ENCODE peak calls at places on chromosomes 1 and 21, in four cellular contexts. One of them, this sample, is unnamed.
A peak's percentile ranks its signal among the peaks of the same experiment; 100 is the strongest.

GRCh38 chr1:226547754-226548191 is 791 bp upstream of the STUM start:
- DNase-seq in PC-3: peak; percentile 99
- DNase-seq in esophagus squamous epithelium: no peak
- DNase-seq in A673: peak; percentile 95
- DNase-seq in this sample: peak; percentile 26

GRCh38 chr1:34742667-34743270 is 12.1 kb upstream of the GJB5 start:
- DNase-seq in PC-3: peak; percentile 85
- DNase-seq in esophagus squamous epithelium: no peak
- DNase-seq in A673: peak; percentile 78
- DNase-seq in this sample: peak; percentile 45

GRCh38 chr1:165444897-165445370 is at the start of gene RXRG:
- DNase-seq in PC-3: no peak
- DNase-seq in esophagus squamous epithelium: no peak
- DNase-seq in A673: peak; percentile 48
- DNase-seq in this sample: no peak

GRCh38 chr21:38531142-38531541 is 32.9 kb upstream of the ERG start:
- DNase-seq in PC-3: no peak
- DNase-seq in esophagus squamous epithelium: no peak
- DNase-seq in A673: no peak
- DNase-seq in this sample: no peak

GRCh38 chr1:169959696-169960095 is 66.0 kb upstream of the SCYL3 start:
- DNase-seq in esophagus squamous epithelium: no peak
- DNase-seq in PC-3: no peak
- DNase-seq in A673: no peak
- DNase-seq in this sample: no peak

GRCh38 chr1:40404670-40405462 is 31.3 kb downstream of the SMAP2 start:
- DNase-seq in esophagus squamous epithelium: no peak
- DNase-seq in PC-3: peak; percentile 76
- DNase-seq in A673: peak; percentile 70
- DNase-seq in this sample: no peak

GRCh38 chr1:167955915-167956314 is 19.0 kb upstream of the MPC2 start:
- DNase-seq in PC-3: no peak
- DNase-seq in A673: no peak
- DNase-seq in esophagus squamous epithelium: no peak
- DNase-seq in this sample: no peak

GRCh38 chr1:108852541-108852940 is 4.4 kb downstream of the AKNAD1 start:
- DNase-seq in esophagus squamous epithelium: no peak
- DNase-seq in PC-3: no peak
- DNase-seq in A673: no peak
- DNase-seq in this sample: no peak

GRCh38 chr1:164613176-164613575 is 54.2 kb downstream of the PBX1 start:
- DNase-seq in A673: no peak
- DNase-seq in PC-3: peak; percentile 86
- DNase-seq in esophagus squamous epithelium: no peak
- DNase-seq in this sample: no peak

GRCh38 chr1:89149976-89150375 is 24.1 kb upstream of the GBP2 start:
- DNase-seq in PC-3: no peak
- DNase-seq in A673: no peak
- DNase-seq in esophagus squamous epithelium: no peak
- DNase-seq in this sample: no peak

GRCh38 chr1:160068231-160068630 is 1.7 kb downstream of the KCNJ10 start:
- DNase-seq in PC-3: no peak
- DNase-seq in A673: no peak
- DNase-seq in esophagus squamous epithelium: no peak
- DNase-seq in this sample: no peak

GRCh38 chr1:200708769-200709168 is 29.9 kb upstream of the CAMSAP2 start:
- DNase-seq in PC-3: peak; percentile 61
- DNase-seq in A673: no peak
- DNase-seq in esophagus squamous epithelium: no peak
- DNase-seq in this sample: no peak

GRCh38 chr1:14850563-14850962 is 252.1 kb downstream of the KAZN start:
- DNase-seq in esophagus squamous epithelium: no peak
- DNase-seq in A673: no peak
- DNase-seq in PC-3: peak; percentile 54
- DNase-seq in this sample: no peak
- H3K27me3 ChIP-seq in esophagus squamous epithelium: no peaks in the 10 kb centered on the region
- H3K27me3 ChIP-seq in A673: no peaks in the 10 kb centered on the region
- H3K27me3 ChIP-seq in PC-3: peaks cover 12% of the 10 kb centered on the region
- H3K27me3 ChIP-seq in this sample: no peaks in the 10 kb centered on the region

DNA sequence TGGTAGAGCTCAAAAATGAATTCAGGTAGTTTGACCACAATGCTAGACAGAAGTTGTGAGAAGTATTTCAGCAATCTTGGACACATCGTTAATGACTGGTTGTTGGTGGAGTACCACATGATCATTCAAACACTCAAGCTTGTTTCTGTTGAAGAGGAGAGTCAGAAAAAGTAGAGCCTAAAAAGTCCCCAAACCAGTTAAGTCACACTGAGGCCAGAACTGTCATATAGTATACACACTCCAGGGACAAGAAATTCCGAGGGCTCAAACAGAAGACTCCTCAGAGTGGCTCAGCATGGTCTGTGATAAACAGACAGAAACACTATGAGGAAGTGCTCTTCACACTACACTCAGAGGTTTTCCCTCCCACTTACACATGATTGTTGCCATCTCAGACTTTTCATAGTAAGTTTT is 5.8 kb downstream of the TRIM33 start:
- DNase-seq in esophagus squamous epithelium: no peak
- DNase-seq in PC-3: peak; percentile 13
- DNase-seq in A673: no peak
- DNase-seq in this sample: no peak
- H3K4me1 ChIP-seq in esophagus squamous epithelium: peaks cover 70% of the 10 kb centered on the region
- H3K4me1 ChIP-seq in PC-3: peaks cover 21% of the 10 kb centered on the region
- H3K4me1 ChIP-seq in A673: peaks cover 17% of the 10 kb centered on the region
- H3K4me1 ChIP-seq in this sample: peaks cover 47% of the 10 kb centered on the region

GRCh38 chr1:1628656-1629429 is 3.1 kb upstream of the MMP23B start:
- DNase-seq in A673: no peak
- DNase-seq in PC-3: peak; percentile 30
- DNase-seq in esophagus squamous epithelium: no peak
- DNase-seq in this sample: peak; percentile 41

GRCh38 chr1:1627842-1628655 is 3.9 kb upstream of the MMP23B start:
- DNase-seq in esophagus squamous epithelium: no peak
- DNase-seq in PC-3: no peak
- DNase-seq in A673: no peak
- DNase-seq in this sample: no peak

GRCh38 chr1:1630191-1630964 is 1.6 kb upstream of the MMP23B start:
- DNase-seq in PC-3: no peak
- DNase-seq in esophagus squamous epithelium: no peak
- DNase-seq in A673: peak; percentile 85
- DNase-seq in this sample: peak; percentile 92

GRCh38 chr1:1630965-1631792 is 794 bp upstream of the MMP23B start:
- DNase-seq in esophagus squamous epithelium: no peak
- DNase-seq in PC-3: peak; percentile 23
- DNase-seq in A673: no peak
- DNase-seq in this sample: peak; percentile 38

GRCh38 chr1:1629430-1630190 is 2.4 kb upstream of the MMP23B start:
- DNase-seq in PC-3: no peak
- DNase-seq in esophagus squamous epithelium: no peak
- DNase-seq in A673: no peak
- DNase-seq in this sample: peak; percentile 90
- H3K4me3 ChIP-seq in PC-3: no peak overlapping the region
- H3K4me3 ChIP-seq in esophagus squamous epithelium: peak overlapping the region; percentile 50
- H3K4me3 ChIP-seq in A673: no peak overlapping the region
- H3K4me3 ChIP-seq in this sample: peak overlapping the region; percentile 39

DNA sequence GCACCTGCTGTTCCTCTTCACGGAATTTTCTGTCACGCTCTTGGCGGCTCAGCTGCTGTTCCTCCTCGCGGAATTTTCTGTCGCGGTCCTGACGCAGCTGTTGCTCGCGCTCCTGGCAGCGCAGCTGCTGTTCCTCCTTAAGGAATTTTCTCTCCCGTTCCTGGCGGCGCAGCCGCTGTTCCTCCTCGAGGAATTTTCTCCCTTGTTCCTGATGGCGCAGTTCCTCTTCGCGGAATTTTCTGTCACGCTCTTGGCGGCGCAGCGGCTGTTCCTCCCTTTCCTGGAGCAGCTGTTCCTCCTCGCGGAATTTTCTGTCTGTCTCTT is 6.4 kb downstream of the TCHH start:
- DNase-seq in A673: no peak
- DNase-seq in PC-3: no peak
- DNase-seq in esophagus squamous epithelium: no peak
- DNase-seq in this sample: no peak
- H3K27me3 ChIP-seq in A673: peaks cover 97% of the 10 kb centered on the region
- H3K27me3 ChIP-seq in PC-3: peaks cover 98% of the 10 kb centered on the region
- H3K27me3 ChIP-seq in esophagus squamous epithelium: peaks cover 10% of the 10 kb centered on the region
- H3K27me3 ChIP-seq in this sample: peaks cover 57% of the 10 kb centered on the region

DNA sequence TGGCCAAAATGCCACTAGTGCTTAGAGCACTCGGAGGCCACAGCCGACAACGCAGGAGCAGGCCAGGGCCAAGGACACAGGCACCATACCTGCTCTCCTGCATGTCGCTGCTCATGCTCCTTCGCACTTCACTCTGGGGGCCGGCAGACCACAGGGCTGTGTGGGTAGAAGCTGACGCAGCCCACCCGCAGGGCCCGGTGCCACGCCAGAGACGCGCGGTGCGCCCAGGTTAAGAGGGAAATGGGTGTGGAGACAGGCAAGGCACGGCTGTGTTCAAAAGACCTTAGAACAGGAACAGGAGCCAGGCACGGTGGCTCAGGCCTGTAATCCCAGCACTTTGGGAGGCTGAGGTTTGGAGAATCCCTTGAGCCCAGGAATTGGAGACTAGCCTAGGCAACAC is 13.6 kb upstream of the PRDM15 start:
- DNase-seq in PC-3: no peak
- DNase-seq in A673: no peak
- DNase-seq in esophagus squamous epithelium: no peak
- DNase-seq in this sample: no peak
- H3K4me1 ChIP-seq in PC-3: peaks cover 28% of the 10 kb centered on the region
- H3K4me1 ChIP-seq in A673: peaks cover 6% of the 10 kb centered on the region
- H3K4me1 ChIP-seq in esophagus squamous epithelium: peaks cover 9% of the 10 kb centered on the region
- H3K4me1 ChIP-seq in this sample: peaks cover 12% of the 10 kb centered on the region

DNA sequence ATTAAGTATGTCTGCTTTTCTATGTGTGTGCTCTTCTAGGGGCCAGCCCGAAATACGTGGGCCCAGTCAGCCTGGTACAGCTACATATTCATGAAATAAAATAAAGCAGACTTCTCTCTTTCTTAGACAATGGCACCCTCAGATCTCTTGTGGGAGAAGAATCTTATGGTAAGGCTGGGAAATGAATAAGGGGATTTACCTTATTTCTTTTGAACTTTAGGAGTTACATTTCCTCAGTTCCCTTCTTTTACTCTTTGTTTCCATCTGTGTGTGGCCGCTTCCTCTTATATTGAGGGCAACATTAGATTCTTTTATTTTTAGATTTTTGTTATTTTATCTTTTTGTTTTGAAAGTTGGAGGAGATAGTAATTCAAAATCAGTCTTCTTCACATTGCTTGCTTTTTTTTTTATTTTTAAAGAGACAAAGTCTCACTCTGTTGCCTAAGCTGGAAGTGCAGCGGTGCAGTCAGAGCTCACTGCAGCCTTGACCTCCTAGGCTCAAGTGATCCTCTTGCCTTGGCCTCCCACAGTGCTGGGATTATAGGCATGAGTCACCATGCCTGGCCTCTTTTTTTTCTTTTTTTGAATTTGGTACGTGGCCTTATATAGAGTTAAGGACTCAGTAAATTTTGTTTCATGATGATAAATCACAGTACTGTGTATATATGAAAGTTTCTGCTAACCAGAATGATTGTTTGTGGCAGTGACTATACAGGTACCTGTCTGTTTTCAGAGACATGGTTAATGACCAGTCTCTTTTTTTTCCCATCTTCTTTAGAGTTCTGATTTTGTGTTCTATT is 9.1 kb downstream of the LAMC1 start:
- DNase-seq in A673: peak; percentile 58
- DNase-seq in esophagus squamous epithelium: no peak
- DNase-seq in PC-3: peak; percentile 55
- DNase-seq in this sample: no peak
- H3K4me3 ChIP-seq in A673: no peak overlapping the region
- H3K4me3 ChIP-seq in esophagus squamous epithelium: no peak overlapping the region
- H3K4me3 ChIP-seq in PC-3: no peak overlapping the region
- H3K4me3 ChIP-seq in this sample: no peak overlapping the region